ENCODE peak calls at places on chromosome 21, in four cellular contexts. H is choroid plexus epithelial cell, N is stomach, R is mammary epithelial cell. F is an unnamed sample.

GRCh38 chr21:41812679-41813078 is 45.8 kb upstream of the RIPK4 start:
- DNase-seq in H (no peak), N (no peak), R (no peak), F (no peak)

GRCh38 chr21:29135481-29135880 is 5.0 kb downstream of the MAP3K7CL start:
- DNase-seq in H (no peak), N (no peak), R (no peak), F (no peak)

GRCh38 chr21:33314096-33314495 is 10.7 kb upstream of the IFNAR1 start:
- DNase-seq in H (peak; percentile 80), N (no peak), R (peak; percentile 29), F (no peak)

GRCh38 chr21:42360317-42360716 is 6.0 kb downstream of the TFF1 start:
- DNase-seq in H (no peak), N (no peak), R (no peak), F (no peak)

GRCh38 chr21:30981403-30981802 is 56.9 kb downstream of the KRTAP19-8 start:
- DNase-seq in H (no peak), N (no peak), R (no peak), F (no peak)

GRCh38 chr21:45026833-45027232 is 47.5 kb upstream of the ADARB1 start:
- DNase-seq in H (no peak), N (no peak), R (no peak), F (no peak)

GRCh38 chr21:46020581-46020980 is 39.0 kb downstream of the COL6A1 start:
- DNase-seq in H (no peak), N (no peak), R (no peak), F (no peak)

GRCh38 chr21:42097860-42098259 is 26.7 kb downstream of the UMODL1 start:
- DNase-seq in H (peak; percentile 95), N (peak; percentile 51), R (peak; percentile 94), F (no peak)

GRCh38 chr21:34022557-34023335 is 50.6 kb upstream of the MRPS6 start:
- DNase-seq in H (no peak), N (no peak), R (no peak), F (peak; percentile 25)

GRCh38 chr21:37700641-37701202 is 215.5 kb downstream of the KCNJ6 start:
- DNase-seq in H (peak; percentile 93), N (no peak), R (peak; percentile 73), F (no peak)

GRCh38 chr21:46111857-46112730 is 14.2 kb downstream of the COL6A2 start:
- DNase-seq in H (no peak), N (peak; percentile 24), R (no peak), F (no peak)